ENCODE peak calls at places on chromosomes 6 and 20, in eight cellular contexts. Y is Peyer's patch, Z is SK-N-SH, O is left ventricle myocardium inferior, A is fibroblast of pulmonary artery, F is AG10803, G is OCI-LY7, J is cardiac fibroblast. L is an unnamed sample.

GRCh38 chr20:12166053-12166717 is 248.5 kb downstream of the BTBD3 start:
- DNase-seq in Y (no peak), Z (peak), O (peak), A (peak), F (peak), G (no peak), J (peak), L (peak)

GRCh38 chr6:158662607-158663464 is 13.0 kb downstream of the SYTL3 start:
- DNase-seq in Y (no peak), Z (no peak), O (no peak), A (no peak), F (peak), G (no peak), J (peak), L (no peak)

GRCh38 chr6:113591896-113592827 is 265.0 kb upstream of the MARCKS start:
- DNase-seq in Y (no peak), Z (no peak), O (no peak), A (peak), F (peak), G (no peak), J (peak), L (peak)

GRCh38 chr6:15608406-15608805 is 54.4 kb downstream of the DTNBP1 start:
- DNase-seq in Y (no peak), Z (no peak), O (no peak), A (peak), F (peak), G (no peak), J (peak), L (no peak)

GRCh38 chr6:116714761-116715160 is 33.8 kb downstream of the KPNA5 start:
- DNase-seq in Y (no peak), Z (no peak), O (no peak), A (no peak), F (no peak), G (no peak), J (peak), L (no peak)

GRCh38 chr6:30317913-30318589 is 8.7 kb upstream of the TRIM39 start:
- DNase-seq in Y (no peak), Z (no peak), O (no peak), A (no peak), F (no peak), G (no peak), J (no peak), L (no peak)

GRCh38 chr6:53410508-53411258 is 61.9 kb upstream of the ELOVL5 start:
- DNase-seq in Y (peak), Z (peak), O (peak), A (peak), F (peak), G (peak), J (peak), L (no peak)

GRCh38 chr20:9838378-9839295 is at the start of gene PAK5:
- DNase-seq in Y (no peak), Z (peak), O (no peak), A (peak), F (peak), G (no peak), J (peak), L (peak)

GRCh38 chr6:157033428-157034140 is 256.4 kb downstream of the ARID1B start:
- DNase-seq in Y (no peak), Z (no peak), O (no peak), A (peak), F (no peak), G (no peak), J (no peak), L (no peak)

GRCh38 chr6:79631800-79632172 is 657 bp downstream of the SH3BGRL2 start:
- DNase-seq in Y (no peak), Z (no peak), O (no peak), A (no peak), F (no peak), G (no peak), J (no peak), L (no peak)

GRCh38 chr6:20606831-20607230 is 72.6 kb downstream of the CDKAL1 start:
- DNase-seq in Y (no peak), Z (no peak), O (no peak), A (no peak), F (no peak), G (no peak), J (no peak), L (peak)

GRCh38 chr6:157813191-157813590 is 9.9 kb upstream of the SNX9 start:
- DNase-seq in Y (no peak), Z (no peak), O (peak), A (peak), F (no peak), G (no peak), J (peak), L (no peak)

GRCh38 chr6:18595774-18596528 is 208.8 kb downstream of the RNF144B start:
- DNase-seq in Y (peak), Z (peak), O (no peak), A (peak), F (peak), G (peak), J (peak), L (no peak)

GRCh38 chr20:21301940-21302644 is 1.0 kb upstream of the XRN2 start:
- DNase-seq in Y (no peak), Z (no peak), O (no peak), A (no peak), F (no peak), G (peak), J (no peak), L (no peak)

GRCh38 chr6:3109755-3110154 is 8.8 kb upstream of the BPHL start:
- DNase-seq in Y (no peak), Z (no peak), O (no peak), A (no peak), F (no peak), G (no peak), J (no peak), L (no peak)

GRCh38 chr6:17045581-17046322 is 56.1 kb upstream of the STMND1 start:
- DNase-seq in Y (no peak), Z (no peak), O (no peak), A (peak), F (peak), G (no peak), J (peak), L (no peak)

GRCh38 chr20:6123650-6124014 is 802 bp upstream of the FERMT1 start:
- DNase-seq in Y (no peak), Z (no peak), O (no peak), A (no peak), F (no peak), G (no peak), J (no peak), L (no peak)

GRCh38 chr20:49400410-49400809 is 82.1 kb downstream of the KCNB1 start:
- DNase-seq in Y (no peak), Z (no peak), O (peak), A (peak), F (peak), G (no peak), J (peak), L (no peak)

GRCh38 chr6:34284563-34285545 is 36.0 kb upstream of the SMIM29 start:
- DNase-seq in Y (peak), Z (no peak), O (peak), A (peak), F (peak), G (peak), J (peak), L (no peak)

GRCh38 chr20:58022711-58023110 is 205.7 kb downstream of the ANKRD60 start:
- DNase-seq in Y (no peak), Z (no peak), O (no peak), A (no peak), F (no peak), G (no peak), J (no peak), L (no peak)

GRCh38 chr6:22569281-22570184 is at the start of gene HDGFL1:
- DNase-seq in Y (no peak), Z (no peak), O (no peak), A (no peak), F (no peak), G (no peak), J (no peak), L (no peak)

GRCh38 chr6:131213501-131213990 is 78.3 kb downstream of the AKAP7 start:
- DNase-seq in Y (no peak), Z (no peak), O (no peak), A (peak), F (peak), G (no peak), J (peak), L (no peak)

GRCh38 chr6:38187285-38187684 is 367.8 kb downstream of the ZFAND3 start:
- DNase-seq in Y (peak), Z (no peak), O (no peak), A (no peak), F (no peak), G (no peak), J (no peak), L (no peak)

GRCh38 chr6:66605011-66605410 is 898.0 kb upstream of the EYS start:
- DNase-seq in Y (no peak), Z (no peak), O (no peak), A (no peak), F (no peak), G (no peak), J (no peak), L (no peak)

GRCh38 chr6:124119591-124119990 is 315.9 kb downstream of the NKAIN2 start:
- DNase-seq in Y (no peak), Z (no peak), O (no peak), A (no peak), F (no peak), G (no peak), J (no peak), L (no peak)

GRCh38 chr20:36217226-36217625 is 19.1 kb upstream of the AAR2 start:
- DNase-seq in Y (no peak), Z (no peak), O (no peak), A (no peak), F (no peak), G (no peak), J (no peak), L (no peak)

GRCh38 chr20:19370076-19371075 is 157.9 kb downstream of the SLC24A3 start:
- DNase-seq in Y (no peak), Z (no peak), O (no peak), A (no peak), F (no peak), G (no peak), J (no peak), L (no peak)

GRCh38 chr20:22586645-22587310 is 2.4 kb upstream of the FOXA2 start:
- DNase-seq in Y (no peak), Z (peak), O (no peak), A (no peak), F (no peak), G (no peak), J (peak), L (no peak)

GRCh38 chr6:35448191-35448590 is 3.9 kb upstream of the FANCE start:
- DNase-seq in Y (no peak), Z (no peak), O (no peak), A (no peak), F (no peak), G (no peak), J (no peak), L (no peak)

GRCh38 chr20:33668087-33668790 is 1.5 kb downstream of the ACTL10 start:
- DNase-seq in Y (peak), Z (peak), O (peak), A (no peak), F (no peak), G (peak), J (no peak), L (no peak)

GRCh38 chr20:59082077-59082740 is 39.6 kb upstream of the PRELID3B start:
- DNase-seq in Y (no peak), Z (no peak), O (no peak), A (peak), F (peak), G (peak), J (no peak), L (peak)

GRCh38 chr6:44603044-44603686 is 215.7 kb downstream of the CDC5L start:
- DNase-seq in Y (no peak), Z (no peak), O (no peak), A (no peak), F (no peak), G (no peak), J (no peak), L (no peak)

GRCh38 chr20:50218987-50219435 is 28.4 kb downstream of the CEBPB start:
- DNase-seq in Y (no peak), Z (no peak), O (no peak), A (peak), F (no peak), G (no peak), J (peak), L (no peak)

GRCh38 chr6:25166955-25167753 is 112.0 kb upstream of the CARMIL1 start:
- DNase-seq in Y (no peak), Z (peak), O (no peak), A (no peak), F (no peak), G (no peak), J (no peak), L (no peak)

GRCh38 chr6:5656226-5656625 is 350.5 kb downstream of the NRN1 start:
- DNase-seq in Y (no peak), Z (no peak), O (no peak), A (no peak), F (no peak), G (no peak), J (no peak), L (no peak)

GRCh38 chr6:5660772-5661171 is 346.0 kb downstream of the NRN1 start:
- DNase-seq in Y (no peak), Z (no peak), O (no peak), A (no peak), F (no peak), G (no peak), J (no peak), L (no peak)

GRCh38 chr6:5653801-5654200 is 352.9 kb downstream of the NRN1 start:
- DNase-seq in Y (no peak), Z (no peak), O (peak), A (no peak), F (no peak), G (no peak), J (no peak), L (no peak)

GRCh38 chr6:5659467-5659866 is 347.3 kb downstream of the NRN1 start:
- DNase-seq in Y (no peak), Z (no peak), O (no peak), A (no peak), F (no peak), G (no peak), J (no peak), L (no peak)

DNA sequence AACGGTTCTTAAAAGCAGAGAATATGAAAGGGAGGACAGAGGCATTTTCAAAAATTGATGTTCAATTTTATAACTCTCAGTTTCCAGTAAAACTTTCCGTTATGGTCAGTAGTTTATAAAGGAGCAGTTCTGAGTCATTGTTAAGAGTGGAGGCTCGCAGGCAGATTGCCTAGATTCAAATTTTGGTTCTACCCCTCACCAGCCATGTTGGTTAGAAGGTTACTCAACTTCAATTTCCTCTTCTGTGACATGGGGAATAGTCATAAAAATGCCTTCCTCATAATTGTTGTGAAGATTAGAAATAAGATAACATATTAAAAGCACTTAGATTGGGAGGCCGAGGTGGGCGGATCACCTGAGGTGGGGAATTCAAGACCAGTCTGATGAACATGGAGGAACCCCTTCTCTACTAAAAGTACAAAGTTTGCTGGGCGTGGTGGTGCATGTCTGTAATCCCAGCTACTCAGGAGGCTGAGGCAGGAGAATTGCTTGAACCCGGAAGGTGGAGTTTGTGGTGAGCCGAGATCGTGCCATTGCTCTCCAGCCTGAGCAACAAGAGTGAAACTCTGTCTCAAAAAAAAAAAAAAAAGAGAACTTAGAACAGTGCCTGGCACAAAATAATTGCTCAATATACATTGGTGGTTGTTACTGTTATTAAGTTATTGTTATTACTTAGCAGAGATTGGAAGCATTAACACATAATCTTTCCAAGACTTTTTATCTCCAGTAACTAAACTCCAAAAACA is 348.9 kb downstream of the NRN1 start:
- DNase-seq in Y (no peak), Z (no peak), O (no peak), A (no peak), F (peak), G (no peak), J (peak), L (no peak)
- H3K4me3 ChIP-seq in Y (no peak), Z (no peak), O (no peak), A (no peak), F (no peak), G (no peak), J (no peak), L (no peak)

DNA sequence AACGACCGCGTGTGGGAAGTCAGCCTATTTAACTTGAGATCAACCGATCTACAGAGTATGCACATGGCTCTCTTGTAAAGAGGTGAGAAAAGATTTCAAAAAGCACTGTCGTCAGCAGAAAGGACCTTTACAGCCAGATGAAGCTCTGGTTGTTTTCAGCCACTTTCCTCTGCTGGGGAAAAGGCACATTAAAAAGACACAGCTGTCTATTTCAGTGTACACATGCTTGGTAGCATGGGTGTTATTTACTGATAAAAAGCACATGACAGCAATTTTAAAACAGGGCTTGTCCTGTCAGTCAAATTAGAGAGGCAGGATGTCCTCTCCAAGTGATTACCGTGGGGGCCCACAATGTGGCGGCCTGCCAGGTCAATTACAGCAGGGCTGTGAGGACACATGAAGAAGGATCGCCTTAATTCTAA is 188.9 kb downstream of the PRKN start:
- DNase-seq in Y (no peak), Z (peak), O (peak), A (no peak), F (no peak), G (no peak), J (peak), L (no peak)
- TF ChIP-seq CTCF in Y (no peak), Z (no peak), O (no peak), A (no peak), F (no peak), G (no peak), J (no peak), L (no peak)

GRCh38 chr20:1267161-1267560 is 1.1 kb downstream of the SNPH start:
- DNase-seq in Y (no peak), Z (no peak), O (no peak), A (no peak), F (no peak), G (no peak), J (no peak), L (no peak)
- H3K4me3 ChIP-seq in Y (no peak), Z (peak), O (peak), A (peak), F (peak), G (no peak), J (peak), L (peak)

DNA sequence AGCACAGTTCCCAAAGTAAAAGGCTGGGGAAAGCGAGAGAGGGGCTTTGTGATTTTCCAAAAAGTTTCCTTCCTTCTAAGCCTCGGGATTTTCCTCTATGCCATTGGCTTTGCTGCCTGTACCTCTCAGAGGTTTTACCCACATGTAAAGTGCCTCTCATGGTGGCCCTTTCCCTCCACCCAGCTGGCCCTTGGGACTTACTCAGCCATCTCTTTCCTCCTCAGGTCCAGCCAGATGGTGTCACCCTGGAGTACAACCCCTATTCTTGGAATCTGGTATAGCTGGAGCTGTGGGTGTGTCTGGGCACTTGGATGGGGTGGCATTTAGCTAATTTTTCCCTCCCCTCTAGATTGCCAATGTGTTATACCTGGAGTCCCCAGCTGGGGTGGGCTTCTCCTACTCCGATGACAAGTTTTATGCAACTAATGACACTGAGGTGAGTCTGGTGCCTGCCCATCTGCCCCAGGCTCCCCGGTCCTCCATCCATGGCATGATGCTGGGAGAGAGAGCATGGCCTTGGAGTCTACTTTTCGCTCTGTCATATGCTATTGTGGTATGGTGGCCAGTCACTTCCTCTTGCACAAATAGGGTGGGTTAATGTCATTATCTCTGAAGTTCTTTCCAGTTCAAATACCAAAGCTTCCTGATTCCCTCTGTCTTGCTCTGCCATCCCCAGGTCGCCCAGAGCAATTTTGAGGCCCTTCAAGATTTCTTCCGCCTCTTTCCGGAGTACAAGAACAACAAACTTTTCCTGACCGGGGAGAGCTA is 1.1 kb downstream of the CTSA start:
- DNase-seq in Y (no peak), Z (peak), O (no peak), A (peak), F (peak), G (no peak), J (peak), L (no peak)
- TF ChIP-seq CTCF in Y (no peak), Z (peak), O (peak), A (peak), F (peak), G (no peak), J (peak), L (peak)

GRCh38 chr6:101961357-101961756 is 567.8 kb downstream of the GRIK2 start:
- DNase-seq in Y (no peak), Z (no peak), O (no peak), A (no peak), F (no peak), G (no peak), J (no peak), L (no peak)
- H3K4me3 ChIP-seq in Y (no peak), Z (no peak), O (no peak), A (no peak), F (no peak), G (no peak), J (no peak), L (no peak)

GRCh38 chr6:11556308-11556707 is 18.8 kb downstream of the TMEM170B start:
- DNase-seq in Y (no peak), Z (no peak), O (no peak), A (no peak), F (no peak), G (no peak), J (no peak), L (no peak)

GRCh38 chr6:11552390-11552789 is 14.8 kb downstream of the TMEM170B start:
- DNase-seq in Y (no peak), Z (no peak), O (no peak), A (no peak), F (no peak), G (no peak), J (no peak), L (no peak)

GRCh38 chr6:11551053-11551452 is 13.5 kb downstream of the TMEM170B start:
- DNase-seq in Y (no peak), Z (no peak), O (no peak), A (no peak), F (no peak), G (no peak), J (no peak), L (no peak)

GRCh38 chr6:11553824-11554223 is 16.3 kb downstream of the TMEM170B start:
- DNase-seq in Y (no peak), Z (no peak), O (no peak), A (no peak), F (no peak), G (no peak), J (no peak), L (no peak)
- TF ChIP-seq CTCF in Y (no peak), Z (no peak), O (no peak), A (no peak), F (no peak), G (no peak), J (no peak), L (no peak)